ENCODE peak calls at places on chromosomes 13 and 19, in seven cellular contexts. O is naive thymus-derived CD4-positive, alpha-beta T cell; B is A673; X is mucosa of descending colon; M is T-helper 1 cell; G is activated naive CD8-positive, alpha-beta T cell treated with anti-CD3 and anti-CD28 coated beads for 36 hours; I is ELR. Q is an unnamed sample.

GRCh38 chr19:31262673-31263308 is 86.4 kb downstream of the TSHZ3 start:
- DNase-seq in O (no peak), B (no peak), X (no peak), M (no peak), G (no peak), I (no peak), Q (no peak)

GRCh38 chr19:49340069-49340864 is 5.1 kb downstream of the CD37 start:
- DNase-seq in O (no peak), B (peak; percentile 93), X (peak; percentile 81), M (no peak), G (no peak), I (no peak), Q (peak; percentile 67)

GRCh38 chr13:30157616-30157993 is 149.7 kb downstream of the KATNAL1 start:
- DNase-seq in O (no peak), B (no peak), X (no peak), M (no peak), G (no peak), I (no peak), Q (no peak)

GRCh38 chr19:46840157-46840942 is 10.3 kb downstream of the AP2S1 start:
- DNase-seq in O (peak; percentile 65), B (peak; percentile 81), X (peak; percentile 66), M (peak; percentile 49), G (peak; percentile 46), I (peak; percentile 71), Q (peak; percentile 60)

GRCh38 chr19:34049944-34050343 is 122.4 kb upstream of the LSM14A start:
- DNase-seq in O (no peak), B (no peak), X (no peak), M (no peak), G (no peak), I (no peak), Q (no peak)

GRCh38 chr19:41395355-41395754 is 1.8 kb downstream of the EXOSC5 start:
- DNase-seq in O (no peak), B (no peak), X (no peak), M (no peak), G (no peak), I (no peak), Q (no peak)

GRCh38 chr13:23790591-23791170 is 98.5 kb downstream of the MIPEP start:
- DNase-seq in O (no peak), B (no peak), X (no peak), M (no peak), G (no peak), I (peak; percentile 39), Q (no peak)

GRCh38 chr13:95568131-95568530 is 15.6 kb downstream of the CLDN10 start:
- DNase-seq in O (no peak), B (no peak), X (no peak), M (no peak), G (no peak), I (no peak), Q (no peak)

GRCh38 chr13:81048026-81048461 is 707.1 kb upstream of the SPRY2 start:
- DNase-seq in O (no peak), B (no peak), X (no peak), M (no peak), G (no peak), I (peak; percentile 6), Q (no peak)

GRCh38 chr13:75507027-75508001 is 25.3 kb upstream of the TBC1D4 start:
- DNase-seq in O (no peak), B (peak; percentile 10), X (no peak), M (no peak), G (no peak), I (no peak), Q (no peak)

GRCh38 chr19:5308471-5309437 is 31.9 kb downstream of the PTPRS start:
- DNase-seq in O (no peak), B (peak; percentile 96), X (peak; percentile 44), M (no peak), G (no peak), I (peak; percentile 39), Q (no peak)

GRCh38 chr13:90105276-90105675 is 1242.2 kb upstream of the MIR17HG start:
- DNase-seq in O (no peak), B (peak; percentile 3), X (no peak), M (no peak), G (no peak), I (peak; percentile 86), Q (no peak)

GRCh38 chr13:28268800-28269223 is 130.5 kb downstream of the PAN3 start:
- DNase-seq in O (no peak), B (no peak), X (no peak), M (no peak), G (no peak), I (no peak), Q (no peak)

GRCh38 chr19:56377105-56377924 is 16.0 kb downstream of the ZNF582 start:
- DNase-seq in O (no peak), B (no peak), X (no peak), M (no peak), G (no peak), I (peak; percentile 48), Q (no peak)

GRCh38 chr13:29583073-29583785 is 12.3 kb downstream of the SLC7A1 start:
- DNase-seq in O (no peak), B (no peak), X (no peak), M (no peak), G (no peak), I (peak; percentile 95), Q (no peak)

GRCh38 chr19:49565261-49565660 is 15.1 kb downstream of the NOSIP start:
- DNase-seq in O (peak; percentile 53), B (no peak), X (peak; percentile 55), M (no peak), G (no peak), I (no peak), Q (no peak)

GRCh38 chr13:76944457-76944856 is 3.9 kb upstream of the ACOD1 start:
- DNase-seq in O (no peak), B (no peak), X (no peak), M (no peak), G (no peak), I (peak; percentile 81), Q (no peak)

GRCh38 chr19:16336571-16336970 is 11.9 kb downstream of the KLF2 start:
- DNase-seq in O (no peak), B (no peak), X (no peak), M (no peak), G (no peak), I (no peak), Q (no peak)

GRCh38 chr19:42419309-42419708 is 7.9 kb downstream of the LIPE start:
- DNase-seq in O (no peak), B (no peak), X (no peak), M (no peak), G (no peak), I (no peak), Q (no peak)

GRCh38 chr19:2327773-2328400 is 499 bp downstream of the LSM7 start:
- DNase-seq in O (peak; percentile 73), B (peak; percentile 96), X (no peak), M (peak; percentile 39), G (peak; percentile 76), I (peak; percentile 88), Q (peak; percentile 41)

GRCh38 chr19:37926711-37927110 is 19.7 kb downstream of the SIPA1L3 start:
- DNase-seq in O (no peak), B (no peak), X (no peak), M (no peak), G (no peak), I (no peak), Q (no peak)

GRCh38 chr19:50762554-50762953 is 7.7 kb upstream of the GPR32 start:
- DNase-seq in O (no peak), B (no peak), X (no peak), M (no peak), G (no peak), I (no peak), Q (no peak)

GRCh38 chr13:42986176-42986574 is 5.9 kb downstream of the EPSTI1 start:
- DNase-seq in O (no peak), B (no peak), X (no peak), M (no peak), G (no peak), I (no peak), Q (no peak)